ENCODE peak calls at places on chromosomes 7 and 10, in eight cellular contexts. One of them, this sample, is unnamed.
A peak's percentile ranks its signal among the peaks of the same experiment; 100 is the strongest.

GRCh38 chr10:7483848-7484247 is 73.0 kb upstream of the SFMBT2 start:
- DNase-seq in fibroblast of lung: no peak
- DNase-seq in right lobe of liver: no peak
- DNase-seq in OCI-LY7: no peak
- DNase-seq in Calu3: no peak
- DNase-seq in hepatocyte: no peak
- DNase-seq in nephron progenitor cell: no peak
- DNase-seq in fibroblast of villous mesenchyme: no peak
- DNase-seq in this sample: no peak

GRCh38 chr7:15503603-15504280 is 58.1 kb downstream of the AGMO start:
- DNase-seq in right lobe of liver: no peak
- DNase-seq in fibroblast of lung: peak; percentile 47
- DNase-seq in OCI-LY7: no peak
- DNase-seq in Calu3: no peak
- DNase-seq in hepatocyte: no peak
- DNase-seq in fibroblast of villous mesenchyme: no peak
- DNase-seq in nephron progenitor cell: no peak
- DNase-seq in this sample: no peak

GRCh38 chr7:102938679-102939078 is 25.9 kb downstream of the LRRC17 start:
- DNase-seq in fibroblast of lung: no peak
- DNase-seq in nephron progenitor cell: no peak
- DNase-seq in fibroblast of villous mesenchyme: no peak
- DNase-seq in OCI-LY7: no peak
- DNase-seq in right lobe of liver: no peak
- DNase-seq in hepatocyte: no peak
- DNase-seq in Calu3: no peak
- DNase-seq in this sample: no peak

GRCh38 chr10:120949511-120950102 is 98.4 kb downstream of the WDR11 start:
- DNase-seq in Calu3: no peak
- DNase-seq in fibroblast of lung: no peak
- DNase-seq in right lobe of liver: no peak
- DNase-seq in nephron progenitor cell: peak; percentile 33
- DNase-seq in OCI-LY7: no peak
- DNase-seq in fibroblast of villous mesenchyme: no peak
- DNase-seq in hepatocyte: no peak
- DNase-seq in this sample: no peak

GRCh38 chr7:3294432-3295100 is 6.5 kb upstream of the SDK1 start:
- DNase-seq in fibroblast of villous mesenchyme: no peak
- DNase-seq in OCI-LY7: no peak
- DNase-seq in right lobe of liver: no peak
- DNase-seq in Calu3: peak; percentile 65
- DNase-seq in nephron progenitor cell: no peak
- DNase-seq in fibroblast of lung: no peak
- DNase-seq in hepatocyte: peak; percentile 63
- DNase-seq in this sample: no peak

GRCh38 chr7:91196058-91196457 is 68.2 kb upstream of the FZD1 start:
- DNase-seq in fibroblast of lung: no peak
- DNase-seq in right lobe of liver: no peak
- DNase-seq in Calu3: no peak
- DNase-seq in nephron progenitor cell: no peak
- DNase-seq in OCI-LY7: no peak
- DNase-seq in fibroblast of villous mesenchyme: no peak
- DNase-seq in hepatocyte: no peak
- DNase-seq in this sample: no peak

GRCh38 chr7:146565872-146566271 is 449.3 kb downstream of the CNTNAP2 start:
- DNase-seq in nephron progenitor cell: no peak
- DNase-seq in OCI-LY7: no peak
- DNase-seq in hepatocyte: no peak
- DNase-seq in fibroblast of lung: no peak
- DNase-seq in Calu3: no peak
- DNase-seq in fibroblast of villous mesenchyme: no peak
- DNase-seq in right lobe of liver: no peak
- DNase-seq in this sample: no peak

GRCh38 chr7:74417419-74417971 is 36.2 kb upstream of the GTF2IRD1 start:
- DNase-seq in OCI-LY7: peak; percentile 62
- DNase-seq in nephron progenitor cell: peak; percentile 78
- DNase-seq in right lobe of liver: peak; percentile 62
- DNase-seq in Calu3: peak; percentile 69
- DNase-seq in hepatocyte: peak; percentile 73
- DNase-seq in fibroblast of villous mesenchyme: peak; percentile 63
- DNase-seq in fibroblast of lung: peak; percentile 70
- DNase-seq in this sample: peak; percentile 93

GRCh38 chr10:34305189-34305588 is 509.9 kb downstream of the PARD3 start:
- DNase-seq in hepatocyte: peak; percentile 82
- DNase-seq in right lobe of liver: no peak
- DNase-seq in fibroblast of villous mesenchyme: peak; percentile 83
- DNase-seq in nephron progenitor cell: peak; percentile 12
- DNase-seq in fibroblast of lung: no peak
- DNase-seq in OCI-LY7: peak; percentile 1
- DNase-seq in Calu3: peak; percentile 67
- DNase-seq in this sample: peak; percentile 26

GRCh38 chr7:129066290-129067131 is 11.6 kb upstream of the TNPO3 start:
- DNase-seq in Calu3: no peak
- DNase-seq in hepatocyte: peak; percentile 66
- DNase-seq in nephron progenitor cell: peak; percentile 14
- DNase-seq in OCI-LY7: no peak
- DNase-seq in fibroblast of villous mesenchyme: peak; percentile 58
- DNase-seq in fibroblast of lung: peak; percentile 72
- DNase-seq in right lobe of liver: no peak
- DNase-seq in this sample: no peak

GRCh38 chr10:66837335-66837734 is 88.5 kb upstream of the LRRTM3 start:
- DNase-seq in fibroblast of lung: peak; percentile 47
- DNase-seq in right lobe of liver: no peak
- DNase-seq in Calu3: no peak
- DNase-seq in hepatocyte: no peak
- DNase-seq in OCI-LY7: no peak
- DNase-seq in nephron progenitor cell: no peak
- DNase-seq in fibroblast of villous mesenchyme: peak; percentile 4
- DNase-seq in this sample: no peak

GRCh38 chr10:35382096-35382495 is 45.8 kb downstream of the CCNY start:
- DNase-seq in right lobe of liver: no peak
- DNase-seq in hepatocyte: no peak
- DNase-seq in Calu3: no peak
- DNase-seq in fibroblast of lung: no peak
- DNase-seq in nephron progenitor cell: no peak
- DNase-seq in OCI-LY7: no peak
- DNase-seq in fibroblast of villous mesenchyme: no peak
- DNase-seq in this sample: no peak

GRCh38 chr10:131093346-131093745 is 218.2 kb downstream of the TCERG1L start:
- DNase-seq in right lobe of liver: no peak
- DNase-seq in nephron progenitor cell: no peak
- DNase-seq in fibroblast of villous mesenchyme: no peak
- DNase-seq in fibroblast of lung: no peak
- DNase-seq in Calu3: no peak
- DNase-seq in OCI-LY7: no peak
- DNase-seq in hepatocyte: no peak
- DNase-seq in this sample: no peak

GRCh38 chr7:158432369-158433270 is 155.0 kb downstream of the PTPRN2 start:
- DNase-seq in OCI-LY7: no peak
- DNase-seq in right lobe of liver: no peak
- DNase-seq in hepatocyte: peak; percentile 93
- DNase-seq in fibroblast of lung: peak; percentile 67
- DNase-seq in nephron progenitor cell: peak; percentile 66
- DNase-seq in fibroblast of villous mesenchyme: peak; percentile 51
- DNase-seq in Calu3: peak; percentile 87
- DNase-seq in this sample: no peak

GRCh38 chr7:6271091-6271658 is 1.2 kb downstream of the CYTH3 start:
- DNase-seq in nephron progenitor cell: peak; percentile 29
- DNase-seq in fibroblast of villous mesenchyme: no peak
- DNase-seq in hepatocyte: peak; percentile 54
- DNase-seq in OCI-LY7: no peak
- DNase-seq in fibroblast of lung: peak; percentile 62
- DNase-seq in Calu3: peak; percentile 76
- DNase-seq in right lobe of liver: peak; percentile 50
- DNase-seq in this sample: no peak

DNA sequence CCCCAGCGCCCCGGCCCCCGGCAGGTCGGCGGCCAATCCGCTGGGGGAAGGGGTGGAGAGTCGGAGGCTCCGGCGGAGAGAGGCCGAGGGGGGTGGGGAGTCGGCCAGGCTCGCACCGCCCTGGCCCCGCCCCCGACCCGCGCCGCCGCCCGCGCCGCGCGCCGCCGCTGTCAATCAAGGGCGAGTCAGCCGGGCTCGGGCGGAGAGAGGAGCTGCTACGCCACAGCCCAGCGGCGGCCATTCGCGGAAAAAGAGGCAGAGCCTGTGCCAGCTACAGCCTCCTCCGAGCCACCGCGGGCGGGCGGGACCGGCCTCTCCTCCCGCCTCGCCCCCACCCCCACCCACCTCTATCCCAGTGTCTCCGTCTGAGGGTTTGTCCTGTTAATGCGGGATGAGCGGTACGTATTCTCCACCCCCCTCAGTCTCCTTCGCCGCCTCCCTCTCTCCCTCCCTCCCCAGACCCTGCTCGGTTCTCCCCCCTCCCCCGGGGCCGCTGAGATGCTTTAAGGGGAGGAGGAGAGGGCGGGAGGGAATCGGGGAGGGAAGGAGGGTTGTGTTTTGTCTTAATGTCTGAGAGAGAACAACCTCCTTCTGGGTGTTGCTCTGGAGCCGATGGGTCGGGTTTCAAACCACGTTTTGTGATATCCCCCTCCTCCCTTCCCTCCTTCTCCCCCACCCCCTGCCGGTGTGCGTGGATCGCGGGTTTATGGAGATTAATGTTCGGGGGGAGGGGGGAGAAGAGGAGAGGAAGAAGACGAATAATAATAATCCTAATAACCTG is at the start of gene SP4:
- DNase-seq in nephron progenitor cell: peak; percentile 96
- DNase-seq in fibroblast of lung: peak; percentile 94
- DNase-seq in Calu3: peak; percentile 99
- DNase-seq in fibroblast of villous mesenchyme: peak; percentile 95
- DNase-seq in hepatocyte: peak; percentile 97
- DNase-seq in right lobe of liver: peak; percentile 97
- DNase-seq in OCI-LY7: peak; percentile 93
- DNase-seq in this sample: peak; percentile 96
- TF ChIP-seq CTCF in nephron progenitor cell: no peak
- TF ChIP-seq CTCF in fibroblast of lung: no peak
- TF ChIP-seq CTCF in Calu3: no peak
- TF ChIP-seq CTCF in fibroblast of villous mesenchyme: no peak
- TF ChIP-seq CTCF in hepatocyte: no peak
- TF ChIP-seq CTCF in right lobe of liver: peak; percentile 22
- TF ChIP-seq CTCF in OCI-LY7: peak; percentile 5
- TF ChIP-seq CTCF in this sample: peak; percentile 7

GRCh38 chr10:31319602-31320178 is 674 bp downstream of the ZEB1 start:
- DNase-seq in hepatocyte: peak; percentile 27
- DNase-seq in right lobe of liver: no peak
- DNase-seq in Calu3: no peak
- DNase-seq in OCI-LY7: peak; percentile 41
- DNase-seq in fibroblast of villous mesenchyme: no peak
- DNase-seq in nephron progenitor cell: no peak
- DNase-seq in fibroblast of lung: no peak
- DNase-seq in this sample: peak; percentile 38

GRCh38 chr10:31320179-31320597 is 1.2 kb downstream of the ZEB1 start:
- DNase-seq in fibroblast of lung: peak; percentile 66
- DNase-seq in Calu3: peak; percentile 46
- DNase-seq in fibroblast of villous mesenchyme: peak; percentile 49
- DNase-seq in nephron progenitor cell: peak; percentile 29
- DNase-seq in hepatocyte: peak; percentile 35
- DNase-seq in right lobe of liver: peak; percentile 66
- DNase-seq in OCI-LY7: peak; percentile 78
- DNase-seq in this sample: peak; percentile 55

GRCh38 chr10:31321396-31321941 is 2.5 kb downstream of the ZEB1 start:
- DNase-seq in nephron progenitor cell: no peak
- DNase-seq in fibroblast of villous mesenchyme: peak; percentile 38
- DNase-seq in fibroblast of lung: peak; percentile 35
- DNase-seq in right lobe of liver: no peak
- DNase-seq in hepatocyte: no peak
- DNase-seq in OCI-LY7: peak; percentile 14
- DNase-seq in Calu3: no peak
- DNase-seq in this sample: no peak

GRCh38 chr10:31318854-31319601 is at the start of gene ZEB1:
- DNase-seq in nephron progenitor cell: peak; percentile 82
- DNase-seq in hepatocyte: peak; percentile 92
- DNase-seq in right lobe of liver: peak; percentile 90
- DNase-seq in Calu3: peak; percentile 89
- DNase-seq in OCI-LY7: peak; percentile 97
- DNase-seq in fibroblast of lung: peak; percentile 94
- DNase-seq in fibroblast of villous mesenchyme: peak; percentile 89
- DNase-seq in this sample: peak; percentile 89

GRCh38 chr10:31320598-31321211 is 1.7 kb downstream of the ZEB1 start:
- DNase-seq in OCI-LY7: peak; percentile 70
- DNase-seq in fibroblast of lung: peak; percentile 55
- DNase-seq in right lobe of liver: peak; percentile 58
- DNase-seq in Calu3: peak; percentile 40
- DNase-seq in fibroblast of villous mesenchyme: peak; percentile 66
- DNase-seq in nephron progenitor cell: peak; percentile 47
- DNase-seq in hepatocyte: peak; percentile 43
- DNase-seq in this sample: peak; percentile 52
- TF ChIP-seq CTCF in OCI-LY7: peak; percentile 32
- TF ChIP-seq CTCF in fibroblast of lung: no peak
- TF ChIP-seq CTCF in right lobe of liver: no peak
- TF ChIP-seq CTCF in Calu3: no peak
- TF ChIP-seq CTCF in fibroblast of villous mesenchyme: no peak
- TF ChIP-seq CTCF in nephron progenitor cell: no peak
- TF ChIP-seq CTCF in hepatocyte: no peak
- TF ChIP-seq CTCF in this sample: no peak

GRCh38 chr10:60101821-60102220 is 195.5 kb upstream of the CCDC6 start:
- DNase-seq in OCI-LY7: no peak
- DNase-seq in fibroblast of villous mesenchyme: no peak
- DNase-seq in fibroblast of lung: no peak
- DNase-seq in right lobe of liver: no peak
- DNase-seq in Calu3: no peak
- DNase-seq in hepatocyte: no peak
- DNase-seq in nephron progenitor cell: no peak
- DNase-seq in this sample: no peak
- TF ChIP-seq CTCF in OCI-LY7: peak; percentile 41
- TF ChIP-seq CTCF in fibroblast of villous mesenchyme: no peak
- TF ChIP-seq CTCF in fibroblast of lung: no peak
- TF ChIP-seq CTCF in right lobe of liver: no peak
- TF ChIP-seq CTCF in Calu3: no peak
- TF ChIP-seq CTCF in hepatocyte: no peak
- TF ChIP-seq CTCF in nephron progenitor cell: no peak
- TF ChIP-seq CTCF in this sample: no peak

GRCh38 chr10:68332259-68333057 is at the start of gene PBLD:
- DNase-seq in fibroblast of villous mesenchyme: peak; percentile 81
- DNase-seq in hepatocyte: peak; percentile 87
- DNase-seq in Calu3: peak; percentile 81
- DNase-seq in nephron progenitor cell: peak; percentile 71
- DNase-seq in fibroblast of lung: peak; percentile 82
- DNase-seq in right lobe of liver: peak; percentile 81
- DNase-seq in OCI-LY7: peak; percentile 78
- DNase-seq in this sample: peak; percentile 50
- TF ChIP-seq CTCF in fibroblast of villous mesenchyme: peak; percentile 52
- TF ChIP-seq CTCF in hepatocyte: peak; percentile 51
- TF ChIP-seq CTCF in Calu3: no peak
- TF ChIP-seq CTCF in nephron progenitor cell: peak; percentile 13
- TF ChIP-seq CTCF in fibroblast of lung: peak; percentile 50
- TF ChIP-seq CTCF in right lobe of liver: peak; percentile 41
- TF ChIP-seq CTCF in OCI-LY7: peak; percentile 70
- TF ChIP-seq CTCF in this sample: peak; percentile 36

GRCh38 chr7:66837007-66837406 is 84.0 kb upstream of the TMEM248 start:
- DNase-seq in fibroblast of villous mesenchyme: peak; percentile 12
- DNase-seq in right lobe of liver: no peak
- DNase-seq in Calu3: peak; percentile 22
- DNase-seq in hepatocyte: peak; percentile 33
- DNase-seq in nephron progenitor cell: peak; percentile 34
- DNase-seq in fibroblast of lung: peak; percentile 22
- DNase-seq in OCI-LY7: peak; percentile 53
- DNase-seq in this sample: no peak
- TF ChIP-seq CTCF in fibroblast of villous mesenchyme: peak; percentile 36
- TF ChIP-seq CTCF in right lobe of liver: peak; percentile 14
- TF ChIP-seq CTCF in Calu3: peak; percentile 38
- TF ChIP-seq CTCF in hepatocyte: peak; percentile 30
- TF ChIP-seq CTCF in nephron progenitor cell: peak; percentile 41
- TF ChIP-seq CTCF in fibroblast of lung: peak; percentile 43
- TF ChIP-seq CTCF in OCI-LY7: peak; percentile 75
- TF ChIP-seq CTCF in this sample: peak; percentile 6

GRCh38 chr10:97922378-97922758 is 72.7 kb downstream of the GOLGA7B start:
- DNase-seq in fibroblast of lung: no peak
- DNase-seq in Calu3: no peak
- DNase-seq in OCI-LY7: no peak
- DNase-seq in right lobe of liver: no peak
- DNase-seq in hepatocyte: no peak
- DNase-seq in nephron progenitor cell: no peak
- DNase-seq in fibroblast of villous mesenchyme: no peak
- DNase-seq in this sample: no peak
- TF ChIP-seq CTCF in fibroblast of lung: no peak
- TF ChIP-seq CTCF in Calu3: no peak
- TF ChIP-seq CTCF in OCI-LY7: no peak
- TF ChIP-seq CTCF in right lobe of liver: no peak
- TF ChIP-seq CTCF in hepatocyte: no peak
- TF ChIP-seq CTCF in nephron progenitor cell: no peak
- TF ChIP-seq CTCF in fibroblast of villous mesenchyme: no peak
- TF ChIP-seq CTCF in this sample: no peak

This sample was measured in GM13976.